ENCODE peak calls at places on chromosomes 11 and 22, in ten cellular contexts. One of them, this sample, is unnamed.

GRCh38 chr11:42620796-42621195 is 691.0 kb upstream of the API5 start:
- DNase-seq in nephron progenitor cell: no peak
- DNase-seq in heart right ventricle: no peak
- DNase-seq in thoracic aorta: no peak
- DNase-seq in PC-3: peak
- DNase-seq in CD4-positive, alpha-beta T cell: no peak
- DNase-seq in endothelial cell: no peak
- DNase-seq in prostate gland: no peak
- DNase-seq in lung: no peak
- DNase-seq in WTC11: no peak
- DNase-seq in this sample: no peak

GRCh38 chr22:48477031-48477721 is 1350.5 kb downstream of the BRD1 start:
- DNase-seq in nephron progenitor cell: no peak
- DNase-seq in heart right ventricle: peak
- DNase-seq in thoracic aorta: no peak
- DNase-seq in PC-3: no peak
- DNase-seq in CD4-positive, alpha-beta T cell: no peak
- DNase-seq in endothelial cell: no peak
- DNase-seq in prostate gland: no peak
- DNase-seq in lung: no peak
- DNase-seq in WTC11: no peak
- DNase-seq in this sample: no peak

GRCh38 chr11:3220521-3221407 is 2.2 kb upstream of the MRGPRG start:
- DNase-seq in nephron progenitor cell: no peak
- DNase-seq in heart right ventricle: peak
- DNase-seq in thoracic aorta: no peak
- DNase-seq in PC-3: no peak
- DNase-seq in CD4-positive, alpha-beta T cell: no peak
- DNase-seq in endothelial cell: no peak
- DNase-seq in prostate gland: no peak
- DNase-seq in lung: no peak
- DNase-seq in WTC11: peak
- DNase-seq in this sample: peak

GRCh38 chr22:44919691-44920090 is 90.1 kb downstream of the PHF21B start:
- DNase-seq in nephron progenitor cell: no peak
- DNase-seq in heart right ventricle: no peak
- DNase-seq in thoracic aorta: no peak
- DNase-seq in PC-3: no peak
- DNase-seq in CD4-positive, alpha-beta T cell: no peak
- DNase-seq in endothelial cell: no peak
- DNase-seq in prostate gland: no peak
- DNase-seq in lung: no peak
- DNase-seq in WTC11: no peak
- DNase-seq in this sample: no peak

GRCh38 chr11:114216804-114217195 is 79.4 kb upstream of the NNMT start:
- DNase-seq in nephron progenitor cell: no peak
- DNase-seq in heart right ventricle: no peak
- DNase-seq in thoracic aorta: no peak
- DNase-seq in PC-3: no peak
- DNase-seq in CD4-positive, alpha-beta T cell: no peak
- DNase-seq in endothelial cell: no peak
- DNase-seq in prostate gland: no peak
- DNase-seq in lung: no peak
- DNase-seq in WTC11: no peak
- DNase-seq in this sample: no peak

GRCh38 chr11:84780689-84781293 is 846.4 kb downstream of the DLG2 start:
- DNase-seq in nephron progenitor cell: no peak
- DNase-seq in heart right ventricle: no peak
- DNase-seq in thoracic aorta: no peak
- DNase-seq in PC-3: peak
- DNase-seq in CD4-positive, alpha-beta T cell: no peak
- DNase-seq in endothelial cell: no peak
- DNase-seq in prostate gland: no peak
- DNase-seq in lung: no peak
- DNase-seq in WTC11: no peak
- DNase-seq in this sample: no peak

GRCh38 chr11:116861539-116861938 is 24.1 kb upstream of the APOA1 start:
- DNase-seq in nephron progenitor cell: no peak
- DNase-seq in heart right ventricle: no peak
- DNase-seq in thoracic aorta: no peak
- DNase-seq in PC-3: peak
- DNase-seq in CD4-positive, alpha-beta T cell: no peak
- DNase-seq in endothelial cell: no peak
- DNase-seq in prostate gland: no peak
- DNase-seq in lung: no peak
- DNase-seq in WTC11: no peak
- DNase-seq in this sample: no peak

GRCh38 chr11:123253909-123254308 is 58.9 kb upstream of the CLMP start:
- DNase-seq in nephron progenitor cell: no peak
- DNase-seq in heart right ventricle: no peak
- DNase-seq in thoracic aorta: no peak
- DNase-seq in PC-3: no peak
- DNase-seq in CD4-positive, alpha-beta T cell: no peak
- DNase-seq in endothelial cell: no peak
- DNase-seq in prostate gland: no peak
- DNase-seq in lung: no peak
- DNase-seq in WTC11: no peak
- DNase-seq in this sample: no peak

GRCh38 chr22:22465094-22465602 is 43.4 kb downstream of the ZNF280B start:
- DNase-seq in nephron progenitor cell: no peak
- DNase-seq in heart right ventricle: no peak
- DNase-seq in thoracic aorta: no peak
- DNase-seq in PC-3: no peak
- DNase-seq in CD4-positive, alpha-beta T cell: no peak
- DNase-seq in endothelial cell: no peak
- DNase-seq in prostate gland: no peak
- DNase-seq in lung: no peak
- DNase-seq in WTC11: no peak
- DNase-seq in this sample: no peak

GRCh38 chr22:22464541-22465054 is 43.9 kb downstream of the ZNF280B start:
- DNase-seq in nephron progenitor cell: no peak
- DNase-seq in heart right ventricle: no peak
- DNase-seq in thoracic aorta: no peak
- DNase-seq in PC-3: no peak
- DNase-seq in CD4-positive, alpha-beta T cell: no peak
- DNase-seq in endothelial cell: no peak
- DNase-seq in prostate gland: no peak
- DNase-seq in lung: no peak
- DNase-seq in WTC11: no peak
- DNase-seq in this sample: no peak

GRCh38 chr22:22465782-22466181 is 42.8 kb downstream of the ZNF280B start:
- DNase-seq in nephron progenitor cell: no peak
- DNase-seq in heart right ventricle: no peak
- DNase-seq in thoracic aorta: no peak
- DNase-seq in PC-3: no peak
- DNase-seq in CD4-positive, alpha-beta T cell: no peak
- DNase-seq in endothelial cell: no peak
- DNase-seq in prostate gland: no peak
- DNase-seq in lung: no peak
- DNase-seq in WTC11: no peak
- DNase-seq in this sample: no peak

GRCh38 chr22:22462813-22463567 is 45.6 kb downstream of the ZNF280B start:
- DNase-seq in nephron progenitor cell: no peak
- DNase-seq in heart right ventricle: no peak
- DNase-seq in thoracic aorta: no peak
- DNase-seq in PC-3: peak
- DNase-seq in CD4-positive, alpha-beta T cell: no peak
- DNase-seq in endothelial cell: no peak
- DNase-seq in prostate gland: no peak
- DNase-seq in lung: no peak
- DNase-seq in WTC11: no peak
- DNase-seq in this sample: no peak

DNA sequence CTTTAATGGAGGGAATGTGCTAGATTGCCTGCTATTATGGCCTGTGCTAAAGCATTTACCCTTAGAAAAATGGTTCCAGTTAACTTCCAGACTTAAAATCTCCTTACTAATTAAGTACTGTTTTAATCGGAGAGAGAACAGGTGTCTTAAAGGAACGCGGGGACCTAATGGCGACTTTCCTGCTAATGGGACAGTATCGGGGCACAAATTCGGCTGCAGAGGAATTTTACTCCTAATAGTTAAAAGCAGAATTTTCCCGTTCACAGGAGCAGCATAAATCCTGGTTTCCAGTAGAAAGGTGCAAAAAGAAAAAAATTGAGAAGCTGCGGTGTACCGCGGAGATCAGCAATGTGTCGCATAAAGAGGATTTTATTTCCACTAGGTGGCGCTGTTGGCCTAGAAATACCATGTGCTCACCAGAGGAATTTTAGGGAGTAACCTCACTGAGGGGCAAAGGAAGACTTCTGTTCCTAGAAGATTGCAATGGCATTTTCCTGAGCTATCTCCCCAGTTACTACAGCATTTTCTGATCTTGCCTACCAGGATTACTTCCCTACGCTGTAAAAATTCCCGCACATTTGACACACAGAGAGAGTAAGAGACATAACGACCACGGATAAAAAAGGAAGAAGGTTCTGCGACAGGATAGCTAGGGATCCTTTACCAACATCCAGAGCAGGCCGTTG is 44.5 kb downstream of the ZNF280B start:
- DNase-seq in nephron progenitor cell: peak
- DNase-seq in heart right ventricle: peak
- DNase-seq in thoracic aorta: no peak
- DNase-seq in PC-3: peak
- DNase-seq in CD4-positive, alpha-beta T cell: peak
- DNase-seq in endothelial cell: peak
- DNase-seq in prostate gland: peak
- DNase-seq in lung: peak
- DNase-seq in WTC11: peak
- DNase-seq in this sample: no peak
- TF ChIP-seq CTCF in nephron progenitor cell: peak
- TF ChIP-seq CTCF in heart right ventricle: peak
- TF ChIP-seq CTCF in thoracic aorta: peak
- TF ChIP-seq CTCF in PC-3: peak
- TF ChIP-seq CTCF in CD4-positive, alpha-beta T cell: peak
- TF ChIP-seq CTCF in endothelial cell: peak
- TF ChIP-seq CTCF in prostate gland: peak
- TF ChIP-seq CTCF in lung: peak
- TF ChIP-seq CTCF in WTC11: peak
- TF ChIP-seq CTCF in this sample: peak

DNA sequence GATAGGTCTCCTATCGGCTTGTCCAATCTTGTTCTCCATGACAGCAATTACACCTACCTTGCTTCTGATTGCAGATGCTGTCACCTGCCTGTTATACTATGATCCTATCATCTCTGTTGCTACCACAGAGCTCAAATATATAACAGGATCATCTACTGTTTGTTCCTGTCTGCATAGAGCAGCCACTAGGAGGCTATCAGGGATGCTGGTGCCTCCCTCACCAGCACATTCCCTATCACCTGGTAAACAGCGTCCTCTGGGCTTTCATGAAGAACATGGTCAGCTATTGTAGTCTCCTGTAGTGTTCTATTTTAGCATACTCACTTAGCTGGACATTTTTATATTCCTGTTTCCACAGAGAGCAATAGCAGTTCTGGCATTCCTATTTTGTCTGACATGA is 87.8 kb upstream of the FAT3 start:
- DNase-seq in nephron progenitor cell: no peak
- DNase-seq in heart right ventricle: no peak
- DNase-seq in thoracic aorta: no peak
- DNase-seq in PC-3: peak
- DNase-seq in CD4-positive, alpha-beta T cell: no peak
- DNase-seq in endothelial cell: peak
- DNase-seq in prostate gland: no peak
- DNase-seq in lung: no peak
- DNase-seq in WTC11: peak
- DNase-seq in this sample: no peak
- TF ChIP-seq CTCF in nephron progenitor cell: no peak
- TF ChIP-seq CTCF in heart right ventricle: no peak
- TF ChIP-seq CTCF in thoracic aorta: no peak
- TF ChIP-seq CTCF in PC-3: peak
- TF ChIP-seq CTCF in CD4-positive, alpha-beta T cell: no peak
- TF ChIP-seq CTCF in endothelial cell: no peak
- TF ChIP-seq CTCF in prostate gland: no peak
- TF ChIP-seq CTCF in lung: no peak
- TF ChIP-seq CTCF in WTC11: no peak
- TF ChIP-seq CTCF in this sample: no peak

GRCh38 chr22:37563153-37564081 is 3.1 kb downstream of the CDC42EP1 start:
- DNase-seq in nephron progenitor cell: peak
- DNase-seq in heart right ventricle: peak
- DNase-seq in thoracic aorta: peak
- DNase-seq in PC-3: peak
- DNase-seq in CD4-positive, alpha-beta T cell: no peak
- DNase-seq in endothelial cell: no peak
- DNase-seq in prostate gland: peak
- DNase-seq in lung: peak
- DNase-seq in WTC11: no peak
- DNase-seq in this sample: no peak

GRCh38 chr22:37566329-37566837 is 6.1 kb downstream of the CDC42EP1 start:
- DNase-seq in nephron progenitor cell: no peak
- DNase-seq in heart right ventricle: no peak
- DNase-seq in thoracic aorta: no peak
- DNase-seq in PC-3: no peak
- DNase-seq in CD4-positive, alpha-beta T cell: peak
- DNase-seq in endothelial cell: no peak
- DNase-seq in prostate gland: no peak
- DNase-seq in lung: no peak
- DNase-seq in WTC11: no peak
- DNase-seq in this sample: peak

GRCh38 chr22:37562049-37562784 is 1.9 kb downstream of the CDC42EP1 start:
- DNase-seq in nephron progenitor cell: no peak
- DNase-seq in heart right ventricle: no peak
- DNase-seq in thoracic aorta: no peak
- DNase-seq in PC-3: no peak
- DNase-seq in CD4-positive, alpha-beta T cell: no peak
- DNase-seq in endothelial cell: no peak
- DNase-seq in prostate gland: no peak
- DNase-seq in lung: no peak
- DNase-seq in WTC11: no peak
- DNase-seq in this sample: no peak

GRCh38 chr22:37565830-37566229 is 5.5 kb downstream of the CDC42EP1 start:
- DNase-seq in nephron progenitor cell: no peak
- DNase-seq in heart right ventricle: no peak
- DNase-seq in thoracic aorta: no peak
- DNase-seq in PC-3: no peak
- DNase-seq in CD4-positive, alpha-beta T cell: no peak
- DNase-seq in endothelial cell: no peak
- DNase-seq in prostate gland: no peak
- DNase-seq in lung: no peak
- DNase-seq in WTC11: no peak
- DNase-seq in this sample: no peak

GRCh38 chr22:37564111-37564711 is 3.9 kb downstream of the CDC42EP1 start:
- DNase-seq in nephron progenitor cell: no peak
- DNase-seq in heart right ventricle: peak
- DNase-seq in thoracic aorta: no peak
- DNase-seq in PC-3: no peak
- DNase-seq in CD4-positive, alpha-beta T cell: no peak
- DNase-seq in endothelial cell: no peak
- DNase-seq in prostate gland: no peak
- DNase-seq in lung: no peak
- DNase-seq in WTC11: no peak
- DNase-seq in this sample: no peak
- TF ChIP-seq CTCF in nephron progenitor cell: no peak
- TF ChIP-seq CTCF in heart right ventricle: no peak
- TF ChIP-seq CTCF in thoracic aorta: no peak
- TF ChIP-seq CTCF in PC-3: no peak
- TF ChIP-seq CTCF in CD4-positive, alpha-beta T cell: no peak
- TF ChIP-seq CTCF in endothelial cell: no peak
- TF ChIP-seq CTCF in prostate gland: no peak
- TF ChIP-seq CTCF in lung: no peak
- TF ChIP-seq CTCF in WTC11: no peak
- TF ChIP-seq CTCF in this sample: no peak

DNA sequence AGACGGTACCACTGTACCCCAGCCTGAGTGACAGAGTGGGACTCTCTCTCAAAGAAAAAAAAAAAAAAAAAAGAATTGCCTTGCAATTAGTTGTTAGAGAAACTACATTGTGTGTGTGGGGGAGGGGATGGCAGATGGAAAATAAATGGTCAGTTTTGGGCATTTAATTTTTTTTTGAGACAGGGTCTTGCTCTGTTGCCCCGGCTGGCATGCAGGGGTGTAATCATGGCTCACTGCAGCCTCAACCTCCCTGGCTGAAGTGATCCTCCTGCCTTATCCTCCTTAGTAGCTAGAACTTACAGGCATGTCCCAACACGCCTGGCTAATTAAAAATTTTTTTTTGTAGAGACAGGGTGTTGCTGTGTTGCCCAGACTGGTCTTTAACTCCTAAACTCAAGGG is 36.4 kb downstream of the WEE1 start:
- DNase-seq in nephron progenitor cell: no peak
- DNase-seq in heart right ventricle: no peak
- DNase-seq in thoracic aorta: no peak
- DNase-seq in PC-3: no peak
- DNase-seq in CD4-positive, alpha-beta T cell: no peak
- DNase-seq in endothelial cell: no peak
- DNase-seq in prostate gland: no peak
- DNase-seq in lung: no peak
- DNase-seq in WTC11: no peak
- DNase-seq in this sample: no peak
- TF ChIP-seq CTCF in nephron progenitor cell: no peak
- TF ChIP-seq CTCF in heart right ventricle: no peak
- TF ChIP-seq CTCF in thoracic aorta: no peak
- TF ChIP-seq CTCF in PC-3: no peak
- TF ChIP-seq CTCF in CD4-positive, alpha-beta T cell: no peak
- TF ChIP-seq CTCF in endothelial cell: no peak
- TF ChIP-seq CTCF in prostate gland: no peak
- TF ChIP-seq CTCF in lung: no peak
- TF ChIP-seq CTCF in WTC11: no peak
- TF ChIP-seq CTCF in this sample: no peak

This sample was measured in natural killer cell.